ENCODE peak calls at places on chromosomes 6 and 20, in four cellular contexts. One of them, this sample, is unnamed.
A peak's percentile ranks its signal among the peaks of the same experiment; 100 is the strongest.

GRCh38 chr6:22448311-22448711 is 121.1 kb upstream of the HDGFL1 start:
- DNase-seq in K562: no peak
- DNase-seq in HCT116: no peak
- DNase-seq in HepG2: no peak
- DNase-seq in this sample: peak; percentile 17

GRCh38 chr6:85675030-85675819 is 32.5 kb upstream of the SYNCRIP start:
- DNase-seq in K562: no peak
- DNase-seq in HCT116: no peak
- DNase-seq in HepG2: no peak
- DNase-seq in this sample: no peak

GRCh38 chr6:72522735-72523141 is 99.1 kb upstream of the KCNQ5 start:
- DNase-seq in HepG2: peak; percentile 9
- DNase-seq in HCT116: no peak
- DNase-seq in K562: peak; percentile 14
- DNase-seq in this sample: no peak

GRCh38 chr6:36386495-36387439 is 702 bp downstream of the ETV7 start:
- DNase-seq in K562: no peak
- DNase-seq in HCT116: no peak
- DNase-seq in HepG2: no peak
- DNase-seq in this sample: peak; percentile 7

GRCh38 chr6:143692696-143693095 is 14.9 kb downstream of the PHACTR2 start:
- DNase-seq in HCT116: no peak
- DNase-seq in K562: no peak
- DNase-seq in HepG2: peak; percentile 97
- DNase-seq in this sample: no peak

GRCh38 chr20:219290-220115 is 7.6 kb upstream of the DEFB129 start:
- DNase-seq in K562: no peak
- DNase-seq in HCT116: peak; percentile 27
- DNase-seq in HepG2: peak; percentile 43
- DNase-seq in this sample: peak; percentile 15

GRCh38 chr6:53926505-53926904 is 131.7 kb downstream of the LRRC1 start:
- DNase-seq in K562: no peak
- DNase-seq in HCT116: peak; percentile 21
- DNase-seq in HepG2: no peak
- DNase-seq in this sample: no peak

GRCh38 chr6:133567656-133568055 is 321.3 kb upstream of the TCF21 start:
- DNase-seq in HCT116: no peak
- DNase-seq in K562: no peak
- DNase-seq in HepG2: no peak
- DNase-seq in this sample: no peak

GRCh38 chr6:38510205-38510604 is 129.5 kb downstream of the BTBD9 start:
- DNase-seq in HCT116: no peak
- DNase-seq in HepG2: no peak
- DNase-seq in K562: no peak
- DNase-seq in this sample: no peak

GRCh38 chr20:62570897-62571666 is 71.2 kb upstream of the SLCO4A1 start:
- DNase-seq in K562: no peak
- DNase-seq in HCT116: no peak
- DNase-seq in HepG2: no peak
- DNase-seq in this sample: no peak

GRCh38 chr6:161152904-161153662 is 120.8 kb downstream of the AGPAT4 start:
- DNase-seq in HepG2: no peak
- DNase-seq in K562: no peak
- DNase-seq in HCT116: no peak
- DNase-seq in this sample: no peak

GRCh38 chr6:97674802-97675201 is 391.8 kb upstream of the MMS22L start:
- DNase-seq in K562: no peak
- DNase-seq in HCT116: no peak
- DNase-seq in HepG2: no peak
- DNase-seq in this sample: no peak

GRCh38 chr6:13500264-13500663 is 12.9 kb upstream of the GFOD1 start:
- DNase-seq in K562: no peak
- DNase-seq in HepG2: no peak
- DNase-seq in HCT116: no peak
- DNase-seq in this sample: no peak

GRCh38 chr20:48776306-48776705 is 51.5 kb downstream of the PREX1 start:
- DNase-seq in HepG2: no peak
- DNase-seq in K562: no peak
- DNase-seq in HCT116: no peak
- DNase-seq in this sample: no peak

GRCh38 chr20:62044671-62045070 is 21.0 kb downstream of the TAF4 start:
- DNase-seq in K562: no peak
- DNase-seq in HCT116: no peak
- DNase-seq in HepG2: no peak
- DNase-seq in this sample: no peak

GRCh38 chr20:64099880-64100565 is 7.3 kb downstream of the NPBWR2 start:
- DNase-seq in K562: no peak
- DNase-seq in HCT116: no peak
- DNase-seq in HepG2: no peak
- DNase-seq in this sample: no peak

GRCh38 chr6:63644668-63645326 is 9.2 kb downstream of the PHF3 start:
- DNase-seq in HepG2: no peak
- DNase-seq in HCT116: no peak
- DNase-seq in K562: no peak
- DNase-seq in this sample: no peak

GRCh38 chr6:168383062-168383854 is 57.7 kb upstream of the SMOC2 start:
- DNase-seq in HepG2: no peak
- DNase-seq in K562: no peak
- DNase-seq in HCT116: no peak
- DNase-seq in this sample: no peak

GRCh38 chr6:110813813-110814487 is 1.3 kb downstream of the CDK19 start:
- DNase-seq in HCT116: no peak
- DNase-seq in HepG2: no peak
- DNase-seq in K562: no peak
- DNase-seq in this sample: no peak

GRCh38 chr6:153852481-153852880 is 186.6 kb upstream of the OPRM1 start:
- DNase-seq in K562: no peak
- DNase-seq in HCT116: no peak
- DNase-seq in HepG2: no peak
- DNase-seq in this sample: no peak

GRCh38 chr6:108561742-108562502 is 1.2 kb downstream of the FOXO3 start:
- DNase-seq in HCT116: no peak
- DNase-seq in K562: no peak
- DNase-seq in HepG2: peak; percentile 17
- DNase-seq in this sample: no peak

GRCh38 chr20:58349586-58349985 is 39.4 kb upstream of the VAPB start:
- DNase-seq in HCT116: no peak
- DNase-seq in HepG2: no peak
- DNase-seq in K562: no peak
- DNase-seq in this sample: no peak

GRCh38 chr20:47127986-47128385 is 228.5 kb downstream of the ZMYND8 start:
- DNase-seq in HCT116: no peak
- DNase-seq in K562: no peak
- DNase-seq in HepG2: no peak
- DNase-seq in this sample: no peak

GRCh38 chr6:167324111-167324510 is 775 bp upstream of the TTLL2 start:
- DNase-seq in HCT116: no peak
- DNase-seq in K562: no peak
- DNase-seq in HepG2: no peak
- DNase-seq in this sample: no peak

GRCh38 chr6:146545608-146546007 is 2.0 kb downstream of the RAB32 start:
- DNase-seq in HCT116: no peak
- DNase-seq in HepG2: no peak
- DNase-seq in K562: no peak
- DNase-seq in this sample: no peak

GRCh38 chr20:63973636-63974401 is 4.1 kb upstream of the ZNF512B start:
- DNase-seq in K562: peak; percentile 82
- DNase-seq in HepG2: peak; percentile 86
- DNase-seq in HCT116: peak; percentile 62
- DNase-seq in this sample: no peak

GRCh38 chr6:147154454-147154853 is 49.8 kb upstream of the STXBP5 start:
- DNase-seq in HepG2: peak; percentile 9
- DNase-seq in HCT116: no peak
- DNase-seq in K562: no peak
- DNase-seq in this sample: no peak

GRCh38 chr6:30463651-30464618 is 25.4 kb upstream of the HLA-E start:
- DNase-seq in K562: no peak
- DNase-seq in HepG2: peak; percentile 23
- DNase-seq in HCT116: no peak
- DNase-seq in this sample: no peak

GRCh38 chr20:18284805-18285533 is 3.4 kb upstream of the ZNF133 start:
- DNase-seq in HCT116: no peak
- DNase-seq in HepG2: no peak
- DNase-seq in K562: no peak
- DNase-seq in this sample: no peak

GRCh38 chr20:41452226-41452625 is 85.6 kb upstream of the EMILIN3 start:
- DNase-seq in K562: no peak
- DNase-seq in HCT116: no peak
- DNase-seq in HepG2: no peak
- DNase-seq in this sample: no peak

GRCh38 chr6:81098109-81098814 is 654.2 kb downstream of the TENT5A start:
- DNase-seq in HepG2: no peak
- DNase-seq in HCT116: no peak
- DNase-seq in K562: no peak
- DNase-seq in this sample: no peak

GRCh38 chr6:22727709-22728108 is 158.3 kb downstream of the HDGFL1 start:
- DNase-seq in K562: no peak
- DNase-seq in HepG2: no peak
- DNase-seq in HCT116: no peak
- DNase-seq in this sample: no peak

GRCh38 chr6:82111114-82111513 is 136.4 kb downstream of the IBTK start:
- DNase-seq in HepG2: no peak
- DNase-seq in HCT116: no peak
- DNase-seq in K562: no peak
- DNase-seq in this sample: no peak

GRCh38 chr6:100296810-100297544 is 167.7 kb downstream of the SIM1 start:
- DNase-seq in HepG2: peak; percentile 50
- DNase-seq in HCT116: peak; percentile 74
- DNase-seq in K562: no peak
- DNase-seq in this sample: peak; percentile 78

GRCh38 chr6:122394016-122394415 is 5.4 kb upstream of the HSF2 start:
- DNase-seq in HepG2: no peak
- DNase-seq in K562: no peak
- DNase-seq in HCT116: no peak
- DNase-seq in this sample: no peak

GRCh38 chr20:2342243-2342642 is 38.5 kb upstream of the TGM6 start:
- DNase-seq in K562: no peak
- DNase-seq in HCT116: no peak
- DNase-seq in HepG2: no peak
- DNase-seq in this sample: no peak

GRCh38 chr20:35773154-35773751 is 1.4 kb downstream of the PHF20 start:
- DNase-seq in HepG2: no peak
- DNase-seq in K562: peak; percentile 27
- DNase-seq in HCT116: no peak
- DNase-seq in this sample: no peak

GRCh38 chr6:63340351-63340750 is 20.6 kb upstream of the LGSN start:
- DNase-seq in K562: no peak
- DNase-seq in HCT116: no peak
- DNase-seq in HepG2: no peak
- DNase-seq in this sample: no peak

GRCh38 chr6:142537612-142538478 is 236.0 kb downstream of the ADGRG6 start:
- DNase-seq in K562: peak; percentile 65
- DNase-seq in HepG2: peak; percentile 45
- DNase-seq in HCT116: peak; percentile 34
- DNase-seq in this sample: no peak
- TF ChIP-seq TCF7L2 in K562: no peak
- TF ChIP-seq TCF7L2 in HepG2: no peak
- TF ChIP-seq TCF7L2 in HCT116: no peak
- TF ChIP-seq TCF7L2 in this sample: no peak

DNA sequence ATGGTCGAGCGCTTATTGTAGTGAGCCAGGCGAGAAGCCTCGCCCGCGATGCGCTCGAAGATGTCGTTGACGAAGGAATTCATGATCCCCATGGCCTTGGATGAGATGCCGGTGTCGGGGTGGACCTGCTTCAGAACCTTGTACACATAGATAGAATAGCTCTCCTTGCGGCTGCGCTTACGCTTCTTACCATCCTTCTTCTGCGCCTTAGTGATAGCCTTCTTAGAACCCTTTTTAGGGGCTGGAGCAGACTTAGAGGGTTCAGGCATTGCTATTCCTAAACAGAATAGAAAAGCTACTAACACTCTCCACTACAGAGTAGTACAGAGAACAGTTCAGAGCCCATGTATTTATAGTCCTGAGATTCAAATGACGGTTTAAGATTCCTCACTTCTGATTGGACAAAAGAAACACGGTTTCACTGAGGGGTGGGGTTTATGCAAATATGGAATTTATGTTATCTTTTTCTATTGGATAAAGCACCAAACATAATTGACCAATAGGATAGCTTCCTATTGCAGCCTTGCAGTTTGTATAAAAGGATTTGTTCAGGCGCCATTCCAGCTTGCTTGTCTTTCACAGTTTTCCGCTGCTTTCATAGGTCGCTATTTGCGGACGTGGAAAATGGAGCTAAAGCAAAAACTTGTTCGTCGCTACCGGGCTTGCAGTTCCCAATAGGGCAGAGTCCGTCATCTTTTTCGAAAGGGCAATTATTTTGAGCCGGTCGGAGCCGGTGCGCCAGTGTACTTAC is 43.7 kb upstream of the HFE start:
- DNase-seq in HCT116: no peak
- DNase-seq in HepG2: peak; percentile 99
- DNase-seq in K562: no peak
- DNase-seq in this sample: no peak
- TF ChIP-seq TCF7L2 in HCT116: no peak
- TF ChIP-seq TCF7L2 in HepG2: no peak
- TF ChIP-seq TCF7L2 in K562: no peak
- TF ChIP-seq TCF7L2 in this sample: no peak

GRCh38 chr6:121142093-121142492 is 192.2 kb downstream of the TBC1D32 start:
- DNase-seq in HepG2: no peak
- DNase-seq in HCT116: no peak
- DNase-seq in K562: no peak
- DNase-seq in this sample: no peak

DNA sequence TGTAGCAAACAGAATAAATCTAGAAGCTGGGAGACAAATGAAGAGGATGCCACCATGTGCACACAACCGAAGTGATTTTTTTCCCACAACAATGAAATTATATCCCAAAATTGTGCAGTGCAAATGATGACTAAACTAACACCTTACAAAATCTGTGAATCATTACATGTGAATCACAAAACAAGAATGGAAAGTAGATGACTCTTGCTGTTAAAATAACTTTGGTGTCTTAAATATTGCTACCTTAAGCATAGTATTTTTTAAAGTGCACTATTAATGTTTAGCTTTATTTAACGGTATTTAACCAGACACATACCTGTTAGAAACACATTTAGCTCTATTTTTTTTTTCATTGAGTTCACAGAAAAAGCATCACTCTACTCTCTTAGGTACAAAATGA is 190.8 kb downstream of the TBC1D32 start:
- DNase-seq in K562: no peak
- DNase-seq in HCT116: no peak
- DNase-seq in HepG2: no peak
- DNase-seq in this sample: no peak
- TF ChIP-seq TCF7L2 in K562: no peak
- TF ChIP-seq TCF7L2 in HCT116: no peak
- TF ChIP-seq TCF7L2 in HepG2: no peak
- TF ChIP-seq TCF7L2 in this sample: no peak

GRCh38 chr20:34574426-34574825 is 15.9 kb downstream of the MAP1LC3A start:
- DNase-seq in K562: no peak
- DNase-seq in HCT116: no peak
- DNase-seq in HepG2: no peak
- DNase-seq in this sample: no peak
- TF ChIP-seq TCF7L2 in K562: no peak
- TF ChIP-seq TCF7L2 in HCT116: no peak
- TF ChIP-seq TCF7L2 in HepG2: no peak
- TF ChIP-seq TCF7L2 in this sample: no peak